ENCODE peak calls at places on chromosome 15, in ten cellular contexts. N is heart left ventricle, I is AG09309, B is fibroblast of mammary gland, C is epithelial cell of esophagus, S is BJ, W is sigmoid colon, Q is upper lobe of right lung, J is astrocyte of the spinal cord, O is Caco-2. U is an unnamed sample.
A peak's percentile ranks its signal among the peaks of the same experiment; 100 is the strongest.

GRCh38 chr15:38861108-38861507 is 296.5 kb upstream of the RASGRP1 start:
- DNase-seq in N (no peak), I (no peak), B (no peak), C (no peak), S (no peak), W (no peak), Q (no peak), J (no peak), O (no peak), U (no peak)

GRCh38 chr15:69475769-69476358 is 23.2 kb downstream of the RPLP1 start:
- DNase-seq in N (peak; percentile 66), I (no peak), B (peak; percentile 66), C (peak; percentile 78), S (no peak), W (peak; percentile 85), Q (peak; percentile 87), J (peak; percentile 73), O (peak; percentile 87), U (peak; percentile 79)

GRCh38 chr15:81001180-81002003 is 669 bp downstream of the TLNRD1 start:
- DNase-seq in N (peak; percentile 78), I (no peak), B (peak; percentile 39), C (peak; percentile 83), S (no peak), W (peak; percentile 79), Q (peak; percentile 84), J (peak; percentile 50), O (peak; percentile 59), U (peak; percentile 48)

GRCh38 chr15:52417957-52418356 is 110.7 kb downstream of the MYO5A start:
- DNase-seq in N (no peak), I (no peak), B (no peak), C (no peak), S (no peak), W (no peak), Q (no peak), J (no peak), O (no peak), U (no peak)

GRCh38 chr15:101425787-101426365 is 63.6 kb downstream of the PCSK6 start:
- DNase-seq in N (no peak), I (no peak), B (no peak), C (no peak), S (no peak), W (no peak), Q (no peak), J (no peak), O (no peak), U (no peak)

GRCh38 chr15:99244306-99244705 is 5.1 kb downstream of the TTC23 start:
- DNase-seq in N (no peak), I (no peak), B (no peak), C (no peak), S (no peak), W (no peak), Q (no peak), J (no peak), O (no peak), U (no peak)

GRCh38 chr15:31300981-31301686 is 25.5 kb upstream of the KLF13 start:
- DNase-seq in N (no peak), I (no peak), B (no peak), C (no peak), S (no peak), W (peak; percentile 54), Q (peak; percentile 60), J (no peak), O (no peak), U (no peak)

GRCh38 chr15:78149805-78150751 is 916 bp downstream of the IDH3A start:
- DNase-seq in N (no peak), I (no peak), B (no peak), C (peak; percentile 14), S (no peak), W (no peak), Q (no peak), J (peak; percentile 21), O (no peak), U (peak; percentile 13)

GRCh38 chr15:28103402-28103801 is 4.3 kb upstream of the OCA2 start:
- DNase-seq in N (no peak), I (no peak), B (no peak), C (no peak), S (no peak), W (peak; percentile 34), Q (no peak), J (no peak), O (no peak), U (no peak)

GRCh38 chr15:52095597-52096262 is 16.8 kb downstream of the BCL2L10 start:
- DNase-seq in N (no peak), I (peak; percentile 97), B (peak; percentile 99), C (peak; percentile 96), S (peak; percentile 98), W (no peak), Q (no peak), J (peak; percentile 84), O (no peak), U (peak; percentile 96)

GRCh38 chr15:70795311-70795665 is 31.9 kb upstream of the UACA start:
- DNase-seq in N (no peak), I (peak; percentile 84), B (peak; percentile 96), C (peak; percentile 81), S (peak; percentile 92), W (no peak), Q (no peak), J (peak; percentile 96), O (no peak), U (peak; percentile 91)

GRCh38 chr15:43215961-43216360 is 4.9 kb downstream of the EPB42 start:
- DNase-seq in N (no peak), I (no peak), B (no peak), C (peak; percentile 76), S (no peak), W (no peak), Q (no peak), J (peak; percentile 10), O (no peak), U (no peak)

GRCh38 chr15:101625169-101625568 is 27.0 kb downstream of the TM2D3 start:
- DNase-seq in N (no peak), I (no peak), B (no peak), C (no peak), S (no peak), W (no peak), Q (no peak), J (no peak), O (no peak), U (no peak)

GRCh38 chr15:94231728-94232086 is 346 bp downstream of the MCTP2 start:
- DNase-seq in N (no peak), I (no peak), B (no peak), C (peak; percentile 45), S (no peak), W (peak; percentile 57), Q (no peak), J (no peak), O (no peak), U (no peak)

GRCh38 chr15:63905558-63906265 is 72.0 kb upstream of the HERC1 start:
- DNase-seq in N (no peak), I (no peak), B (no peak), C (no peak), S (no peak), W (no peak), Q (no peak), J (no peak), O (no peak), U (peak; percentile 28)
- TF ChIP-seq CTCF in N (no peak), I (no peak), B (no peak), C (no peak), S (no peak), W (no peak), Q (no peak), J (no peak), O (no peak), U (no peak)

GRCh38 chr15:56613826-56614225 is 119.5 kb downstream of the ZNF280D start:
- DNase-seq in N (no peak), I (no peak), B (no peak), C (no peak), S (no peak), W (no peak), Q (no peak), J (no peak), O (no peak), U (no peak)
- H3K4me3 ChIP-seq in N (no peak overlapping the region), I (no peak overlapping the region), B (no peak overlapping the region), C (no peak overlapping the region), S (no peak overlapping the region), W (no peak overlapping the region), Q (no peak overlapping the region), J (no peak overlapping the region), O (no peak overlapping the region), U (no peak overlapping the region)

GRCh38 chr15:73937726-73938125 is 11.5 kb downstream of the LOXL1 start:
- DNase-seq in N (no peak), I (no peak), B (no peak), C (no peak), S (no peak), W (no peak), Q (no peak), J (no peak), O (no peak), U (no peak)

GRCh38 chr15:73937313-73937695 is 11.0 kb downstream of the LOXL1 start:
- DNase-seq in N (no peak), I (no peak), B (no peak), C (no peak), S (no peak), W (no peak), Q (no peak), J (no peak), O (no peak), U (no peak)

GRCh38 chr15:73936181-73936580 is 9.9 kb downstream of the LOXL1 start:
- DNase-seq in N (no peak), I (no peak), B (peak; percentile 47), C (peak; percentile 87), S (no peak), W (no peak), Q (no peak), J (peak; percentile 62), O (no peak), U (peak; percentile 69)

GRCh38 chr15:73935547-73935946 is 9.3 kb downstream of the LOXL1 start:
- DNase-seq in N (no peak), I (no peak), B (peak; percentile 42), C (peak; percentile 65), S (no peak), W (no peak), Q (no peak), J (no peak), O (no peak), U (peak; percentile 52)

DNA sequence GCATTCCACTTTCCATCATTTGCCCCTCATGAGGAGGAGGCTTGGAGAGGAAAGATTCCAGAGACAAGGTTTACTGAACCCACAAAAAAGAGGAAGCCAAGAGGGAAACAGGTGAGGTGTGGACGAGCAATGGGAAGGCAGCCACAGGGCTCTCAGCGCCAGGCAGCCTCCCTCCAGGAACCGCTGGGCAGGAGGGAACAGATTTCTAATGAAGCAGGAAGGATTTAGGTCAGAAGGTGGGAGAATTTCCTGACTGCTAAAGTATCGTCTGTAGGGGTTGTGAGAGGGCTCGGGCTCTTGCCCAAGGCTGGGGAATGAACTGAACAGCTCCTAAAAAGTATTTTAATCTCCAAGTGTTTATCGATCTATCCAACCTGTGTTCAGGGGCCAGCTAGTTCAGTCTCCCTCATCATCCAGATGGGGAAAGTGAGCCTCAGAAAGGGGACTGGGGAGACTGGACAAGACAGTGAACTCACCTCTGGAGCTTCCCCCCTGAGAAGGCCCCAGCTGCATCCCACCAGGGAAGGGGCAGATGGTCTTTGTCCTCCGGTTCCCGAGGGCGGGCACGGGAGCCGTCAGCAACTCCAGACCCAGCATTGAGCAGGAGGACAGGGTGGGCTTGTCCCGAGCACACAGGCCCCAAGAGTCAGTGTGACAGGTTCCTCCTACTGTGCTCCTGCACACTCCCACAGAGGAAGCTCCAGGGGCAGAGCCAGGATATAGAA is 10.5 kb downstream of the LOXL1 start:
- DNase-seq in N (no peak), I (no peak), B (no peak), C (no peak), S (no peak), W (no peak), Q (no peak), J (no peak), O (no peak), U (no peak)
- TF ChIP-seq CTCF in N (no peak), I (no peak), B (no peak), C (no peak), S (no peak), W (no peak), Q (no peak), J (no peak), O (no peak), U (no peak)

GRCh38 chr15:85706779-85707518 is 87.8 kb downstream of the KLHL25 start:
- DNase-seq in N (peak; percentile 66), I (no peak), B (peak; percentile 78), C (no peak), S (no peak), W (no peak), Q (no peak), J (peak; percentile 62), O (no peak), U (peak; percentile 97)
- H3K4me3 ChIP-seq in N (peak overlapping the region; percentile 42), I (no peak overlapping the region), B (no peak overlapping the region), C (no peak overlapping the region), S (no peak overlapping the region), W (no peak overlapping the region), Q (peak overlapping the region; percentile 24), J (no peak overlapping the region), O (no peak overlapping the region), U (peak overlapping the region; percentile 44)

U was measured in fibroblast of pulmonary artery.